ENCODE peak calls at places on chromosomes 12 and 14, in six cellular contexts. Y is PC-9, C is tibial nerve, H is colonic mucosa, B is A549, L is endothelial cell of umbilical vein. Z is an unnamed sample. For H3K4me1, the result is how much of the 10 kb centered on the place peaks cover.

GRCh38 chr14:92586001-92586947 is 72.7 kb downstream of the RIN3 start:
- DNase-seq in L (peak), Y (peak), C (no peak), H (no peak), B (no peak), Z (no peak)

GRCh38 chr14:63891148-63891964 is 38.6 kb downstream of the SYNE2 start:
- DNase-seq in C (no peak), Y (no peak), B (no peak), L (peak), H (no peak), Z (no peak)

GRCh38 chr12:2243275-2243674 is 190.5 kb downstream of the CACNA1C start:
- DNase-seq in B (no peak), H (no peak), L (no peak), C (no peak), Y (no peak), Z (no peak)

GRCh38 chr14:55297611-55298323 is 26.5 kb downstream of the FBXO34 start:
- DNase-seq in H (peak), B (peak), L (peak), C (no peak), Y (no peak), Z (no peak)

GRCh38 chr12:104108755-104109445 is 29.1 kb downstream of the NFYB start:
- DNase-seq in B (peak), C (peak), H (peak), L (peak), Y (peak), Z (peak)

GRCh38 chr14:74685054-74685453 is 27.8 kb downstream of the AREL1 start:
- DNase-seq in Y (no peak), B (no peak), H (no peak), L (no peak), C (no peak), Z (no peak)

GRCh38 chr14:58941666-58942065 is 246.8 kb upstream of the DAAM1 start:
- DNase-seq in H (no peak), Y (no peak), L (no peak), C (no peak), B (no peak), Z (no peak)

GRCh38 chr14:104935955-104936354 is 11.3 kb downstream of the PLD4 start:
- DNase-seq in Y (no peak), B (no peak), C (no peak), L (no peak), H (no peak), Z (no peak)

GRCh38 chr12:108879615-108880254 is at the start of gene DAO:
- DNase-seq in C (no peak), B (no peak), H (no peak), Y (no peak), L (no peak), Z (no peak)

GRCh38 chr14:69996197-69996596 is 117.0 kb downstream of the SMOC1 start:
- DNase-seq in Y (peak), H (no peak), L (no peak), B (peak), C (no peak), Z (no peak)

GRCh38 chr12:54641554-54641953 is 6.6 kb downstream of the DCD start:
- DNase-seq in C (no peak), H (no peak), L (no peak), B (no peak), Y (no peak), Z (no peak)

GRCh38 chr12:1518486-1518762 is 76.0 kb downstream of the FBXL14 start:
- DNase-seq in B (no peak), C (no peak), H (no peak), L (no peak), Y (no peak), Z (no peak)

GRCh38 chr12:100268835-100269564 is 2.0 kb downstream of the SCYL2 start:
- DNase-seq in Y (no peak), L (peak), H (no peak), C (no peak), B (no peak), Z (no peak)

GRCh38 chr14:88955470-88955869 is 131.0 kb downstream of the TTC8 start:
- DNase-seq in B (no peak), Y (no peak), H (no peak), L (no peak), C (no peak), Z (no peak)

GRCh38 chr14:58772814-58773620 is 135.3 kb downstream of the DACT1 start:
- DNase-seq in L (no peak), H (no peak), C (no peak), Y (no peak), B (no peak), Z (peak)

GRCh38 chr12:43789941-43790340 is 16.2 kb downstream of the TWF1 start:
- DNase-seq in C (no peak), L (peak), B (no peak), H (no peak), Y (no peak), Z (no peak)

GRCh38 chr14:95233702-95234241 is 76.4 kb upstream of the DICER1 start:
- DNase-seq in C (peak), B (no peak), H (no peak), Y (no peak), L (no peak), Z (no peak)

GRCh38 chr12:108642269-108642870 is 8.7 kb upstream of the SELPLG start:
- DNase-seq in L (no peak), B (no peak), C (no peak), Y (no peak), H (no peak), Z (no peak)

GRCh38 chr12:66352197-66352596 is 49.9 kb downstream of the HELB start:
- DNase-seq in B (peak), H (peak), L (peak), Y (no peak), C (no peak), Z (peak)

GRCh38 chr14:69692542-69693053 is 74.3 kb upstream of the SRSF5 start:
- DNase-seq in B (no peak), Y (no peak), L (peak), C (no peak), H (no peak), Z (no peak)

GRCh38 chr12:99111600-99111999 is 466.5 kb downstream of the APAF1 start:
- DNase-seq in H (no peak), Y (no peak), C (no peak), L (no peak), B (no peak), Z (no peak)

GRCh38 chr14:35826952-35827416 is 846 bp downstream of the BRMS1L start:
- DNase-seq in L (no peak), B (no peak), C (no peak), H (no peak), Y (no peak), Z (no peak)

GRCh38 chr12:132672678-132673077 is 14.5 kb downstream of the POLE start:
- DNase-seq in Y (no peak), H (no peak), B (no peak), L (no peak), C (no peak), Z (no peak)

GRCh38 chr12:100545092-100545491 is 28.4 kb upstream of the GAS2L3 start:
- DNase-seq in H (no peak), B (peak), Y (no peak), C (no peak), L (no peak), Z (no peak)

GRCh38 chr14:102696332-102696731 is 80.9 kb upstream of the TRAF3 start:
- DNase-seq in Y (no peak), C (no peak), H (peak), B (no peak), L (no peak), Z (peak)

GRCh38 chr12:24425601-24425970 is 476.1 kb upstream of the SOX5 start:
- DNase-seq in H (no peak), B (no peak), Y (no peak), L (no peak), C (no peak), Z (no peak)

GRCh38 chr14:99755629-99756603 is 37.3 kb upstream of the EML1 start:
- DNase-seq in Y (peak), C (peak), H (peak), B (peak), L (peak), Z (no peak)

GRCh38 chr14:50092006-50092555 is 24.3 kb downstream of the VCPKMT start:
- DNase-seq in Y (no peak), C (no peak), B (no peak), L (no peak), H (no peak), Z (no peak)

GRCh38 chr12:93784339-93785086 is 107.3 kb downstream of the CRADD start:
- DNase-seq in B (peak), Y (peak), C (peak), H (no peak), L (peak), Z (peak)

GRCh38 chr12:41485203-41485602 is 297.1 kb downstream of the PDZRN4 start:
- DNase-seq in B (no peak), Y (no peak), L (peak), C (no peak), H (no peak), Z (no peak)

GRCh38 chr12:109885616-109886015 is 5.3 kb upstream of the GLTP start:
- DNase-seq in Y (peak), C (no peak), L (no peak), H (peak), B (peak), Z (peak)

GRCh38 chr12:106903241-106903950 is 52.3 kb upstream of the TMEM263 start:
- DNase-seq in H (peak), B (peak), L (peak), Y (no peak), C (peak), Z (peak)

GRCh38 chr12:39875721-39876120 is 230.2 kb downstream of the SLC2A13 start:
- DNase-seq in B (no peak), H (no peak), L (no peak), Y (no peak), C (no peak), Z (no peak)

GRCh38 chr12:128966411-128966810 is 113.1 kb downstream of the GLT1D1 start:
- DNase-seq in Y (no peak), C (no peak), H (no peak), L (no peak), B (no peak), Z (no peak)

GRCh38 chr14:81990312-81990761 is 456.7 kb upstream of the SEL1L start:
- DNase-seq in L (peak), C (no peak), Y (no peak), B (peak), H (peak), Z (peak)

GRCh38 chr12:68446379-68446778 is 114.2 kb upstream of the MDM1 start:
- DNase-seq in H (no peak), C (no peak), Y (no peak), L (no peak), B (no peak), Z (no peak)
- H3K4me3 ChIP-seq in H (no peak), C (no peak), Y (no peak), L (no peak), B (no peak), Z (no peak)

DNA sequence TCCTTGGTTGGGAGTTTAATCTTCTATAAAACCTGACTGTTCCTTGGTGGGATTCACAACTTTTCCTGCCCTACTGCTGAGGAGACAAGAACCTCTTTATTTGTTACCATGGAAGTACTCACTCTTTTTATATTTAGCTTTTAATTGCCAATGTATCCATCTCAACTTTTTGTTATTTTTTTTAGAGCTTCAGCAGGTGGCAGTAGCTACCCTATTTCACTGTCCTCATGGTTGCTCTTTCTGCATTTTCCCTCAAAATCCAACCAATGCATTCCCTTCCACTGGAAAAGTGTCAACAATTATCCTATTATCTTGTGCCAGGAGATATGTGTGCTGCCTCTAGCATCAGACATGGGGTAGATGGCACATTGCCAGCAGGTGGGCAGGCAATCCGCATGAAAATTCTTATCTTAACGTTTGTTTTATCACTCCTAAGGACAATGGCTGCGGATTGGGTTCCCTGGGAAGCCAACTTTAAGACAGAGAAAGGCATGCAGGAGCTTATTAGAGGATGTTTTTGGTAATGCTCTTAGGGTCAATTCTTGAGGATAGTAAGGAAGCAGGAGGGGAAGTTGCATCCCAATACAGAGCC is 406.4 kb downstream of the SNAPC1 start:
- DNase-seq in C (no peak), L (no peak), Y (no peak), H (no peak), B (no peak), Z (no peak)
- TF ChIP-seq CTCF in C (no peak), L (no peak), Y (no peak), H (no peak), B (peak), Z (no peak)

DNA sequence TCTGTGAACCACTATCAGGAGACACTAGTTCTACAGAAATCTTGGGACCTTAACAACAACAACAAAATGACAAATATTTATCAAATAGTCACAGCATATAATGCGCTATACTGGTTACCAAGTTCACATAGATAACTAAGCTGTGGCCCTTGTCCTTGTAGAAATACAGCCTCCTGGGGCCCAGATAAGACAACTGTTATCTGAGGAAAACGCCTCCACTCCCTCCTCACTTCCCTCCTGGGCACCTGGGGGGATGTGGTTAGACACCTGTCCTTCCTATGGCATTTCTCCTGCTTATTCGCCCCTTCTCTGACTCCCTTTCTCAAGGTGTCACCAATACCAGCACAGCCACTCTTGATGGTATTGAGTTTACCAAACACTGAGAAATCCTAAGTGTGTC is 419.4 kb downstream of the RAD51B start:
- DNase-seq in B (no peak), H (no peak), L (no peak), C (no peak), Y (no peak), Z (no peak)
- H3K4me1 ChIP-seq in B (under half), H (under half), L (under half), C (under half), Y (under half), Z (under half)

GRCh38 chr12:80766897-80767296 is 50.2 kb downstream of the MYF5 start:
- DNase-seq in C (no peak), L (no peak), B (no peak), Y (no peak), H (no peak), Z (no peak)
- H3K4me3 ChIP-seq in C (no peak), L (no peak), B (no peak), Y (no peak), H (no peak), Z (no peak)

GRCh38 chr12:32027684-32028355 is 68.6 kb downstream of the RESF1 start:
- DNase-seq in Y (no peak), B (no peak), H (no peak), C (no peak), L (no peak), Z (no peak)
- TF ChIP-seq CTCF in Y (no peak), B (no peak), H (no peak), C (no peak), L (no peak), Z (no peak)

GRCh38 chr12:117073611-117074010 is 25.6 kb downstream of the TESC start:
- DNase-seq in B (no peak), C (no peak), H (no peak), L (no peak), Y (no peak), Z (no peak)
- H3K4me1 ChIP-seq in B (under half), C (under half), H (under half), L (under half), Y (under half), Z (under half)

GRCh38 chr12:22334696-22335290 is at the start of gene ST8SIA1:
- DNase-seq in L (no peak), Y (no peak), B (no peak), H (peak), C (peak), Z (no peak)

GRCh38 chr12:22333186-22333745 is 1.2 kb downstream of the ST8SIA1 start:
- DNase-seq in Y (no peak), C (no peak), L (no peak), H (no peak), B (no peak), Z (no peak)

GRCh38 chr12:22333751-22334695 is 484 bp downstream of the ST8SIA1 start:
- DNase-seq in L (no peak), Y (no peak), C (no peak), H (peak), B (no peak), Z (no peak)

DNA sequence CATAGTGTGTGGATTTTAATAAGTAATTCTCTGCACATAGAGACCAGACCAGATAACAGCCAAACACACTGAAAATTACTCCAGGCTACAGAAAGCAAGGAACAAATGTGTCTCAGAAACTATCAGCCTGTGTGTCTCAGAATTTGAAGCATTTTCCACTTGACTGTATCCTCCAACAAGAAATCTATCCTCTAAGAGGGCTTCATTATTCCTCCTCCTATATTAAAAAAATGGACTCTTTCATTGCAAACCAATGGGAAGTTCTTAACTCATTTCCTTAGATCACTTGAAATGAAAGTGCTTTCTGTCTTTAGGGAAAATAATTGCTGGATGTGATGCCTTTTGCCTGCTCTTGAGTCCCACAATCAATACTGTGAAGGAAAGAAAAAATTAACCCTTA is 2.3 kb downstream of the ST8SIA1 start:
- DNase-seq in Y (no peak), L (no peak), H (no peak), C (no peak), B (no peak), Z (no peak)
- H3K4me3 ChIP-seq in Y (no peak), L (no peak), H (no peak), C (no peak), B (no peak), Z (no peak)

GRCh38 chr12:67969134-67969782 is 20.0 kb upstream of the IFNG-AS1 start:
- DNase-seq in B (no peak), C (no peak), L (no peak), Y (no peak), H (no peak), Z (no peak)

GRCh38 chr12:67968725-67969124 is 20.5 kb upstream of the IFNG-AS1 start:
- DNase-seq in B (no peak), C (no peak), H (no peak), L (no peak), Y (no peak), Z (no peak)

GRCh38 chr12:67966560-67966959 is 22.7 kb upstream of the IFNG-AS1 start:
- DNase-seq in L (no peak), Y (no peak), B (no peak), H (no peak), C (no peak), Z (no peak)

DNA sequence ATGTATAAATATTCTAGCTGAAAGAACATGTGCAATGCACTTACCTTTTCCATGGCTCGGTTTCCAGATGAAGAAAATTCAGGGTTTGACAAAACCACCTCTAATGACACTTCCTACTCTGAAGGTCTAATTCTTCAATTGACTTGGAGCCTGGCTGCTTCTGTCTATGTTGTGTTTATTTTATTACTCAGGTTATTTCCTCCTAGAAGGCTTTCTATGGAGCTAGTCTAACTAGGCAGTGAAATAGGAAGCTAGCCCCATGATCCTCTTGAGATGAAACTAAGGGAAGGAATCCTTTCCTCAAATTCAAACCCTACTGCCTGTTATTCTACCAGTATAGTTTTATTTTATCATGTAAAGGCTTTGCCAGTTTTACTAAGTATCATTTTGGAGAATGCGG is 20.9 kb upstream of the IFNG-AS1 start:
- DNase-seq in H (no peak), B (no peak), Y (peak), L (no peak), C (no peak), Z (no peak)
- TF ChIP-seq CTCF in H (no peak), B (no peak), Y (no peak), L (no peak), C (no peak), Z (no peak)

GRCh38 chr12:28987538-28988383 is 161.3 kb upstream of the FAR2 start:
- DNase-seq in B (peak), Y (peak), C (no peak), H (no peak), L (no peak), Z (no peak)
- H3K4me1 ChIP-seq in B (under half), Y (under half), C (under half), H (under half), L (under half), Z (under half)